ENCODE peak calls at places on chromosome 16, in eight cellular contexts. Z is CD4-positive, CD25-positive, alpha-beta regulatory T cell; I is stomach; M is head of caudate nucleus; S is neural crest cell; R is choroid plexus epithelial cell; J is stimulated activated CD8-positive, alpha-beta memory T cell treated with anti-CD3 and anti-CD28 coated beads, Interleukin-7, amount 100 ng/mL, for 1 hour; L is skeletal muscle cell. T is an unnamed sample.
A peak's percentile ranks its signal among the peaks of the same experiment; 100 is the strongest.

GRCh38 chr16:59702531-59702930 is 968.4 kb upstream of the GOT2 start:
- DNase-seq in Z (no peak), I (no peak), M (no peak), S (no peak), R (no peak), J (no peak), L (no peak), T (no peak)

GRCh38 chr16:50444546-50444945 is 75.8 kb upstream of the BRD7 start:
- DNase-seq in Z (no peak), I (no peak), M (no peak), S (no peak), R (no peak), J (no peak), L (no peak), T (no peak)

GRCh38 chr16:85303354-85303883 is 191.1 kb upstream of the CIBAR2 start:
- DNase-seq in Z (peak; percentile 69), I (peak; percentile 64), M (peak; percentile 75), S (peak; percentile 73), R (peak; percentile 57), J (peak; percentile 59), L (no peak), T (peak; percentile 19)

GRCh38 chr16:57000271-57001025 is 11.1 kb downstream of the NLRC5 start:
- DNase-seq in Z (no peak), I (peak; percentile 43), M (no peak), S (no peak), R (peak; percentile 62), J (no peak), L (peak; percentile 84), T (peak; percentile 90)

GRCh38 chr16:66961065-66961744 is at the start of gene CES3:
- DNase-seq in Z (peak; percentile 39), I (peak; percentile 71), M (peak; percentile 83), S (peak; percentile 73), R (peak; percentile 84), J (peak; percentile 18), L (no peak), T (peak; percentile 73)

GRCh38 chr16:87337247-87337646 is 20.1 kb upstream of the C16orf95 start:
- DNase-seq in Z (no peak), I (no peak), M (no peak), S (no peak), R (no peak), J (no peak), L (no peak), T (no peak)

GRCh38 chr16:3501783-3502400 is 1.1 kb downstream of the CLUAP1 start:
- DNase-seq in Z (no peak), I (no peak), M (no peak), S (no peak), R (no peak), J (no peak), L (no peak), T (no peak)

GRCh38 chr16:29806096-29806579 is at the start of gene MAZ:
- DNase-seq in Z (no peak), I (no peak), M (peak; percentile 78), S (peak; percentile 37), R (no peak), J (no peak), L (peak; percentile 81), T (no peak)

GRCh38 chr16:87063543-87063942 is 253.6 kb downstream of the C16orf95 start:
- DNase-seq in Z (no peak), I (no peak), M (no peak), S (no peak), R (peak; percentile 39), J (no peak), L (no peak), T (no peak)